ENCODE peak calls at places on chromosomes 11 and 22, in eight cellular contexts. Z, O, S, P, E, T, M and B are unnamed samples.

GRCh38 chr11:116219171-116219635 is 553.6 kb downstream of the BUD13 start:
- DNase-seq in M (no peak), O (no peak), E (no peak), Z (no peak), S (no peak), P (no peak), T (peak; percentile 20), B (no peak)

GRCh38 chr22:35893698-35894097 is 134.9 kb downstream of the RBFOX2 start:
- DNase-seq in Z (no peak), S (no peak), O (no peak), E (no peak), P (no peak), M (no peak), T (no peak), B (no peak)

GRCh38 chr11:15194671-15195415 is 80.1 kb downstream of the INSC start:
- DNase-seq in E (no peak), O (no peak), M (no peak), T (no peak), P (no peak), Z (no peak), S (no peak), B (no peak)

GRCh38 chr11:10693509-10694071 is at the start of gene IRAG1:
- DNase-seq in T (peak; percentile 37), M (peak; percentile 17), P (peak; percentile 88), E (peak; percentile 70), Z (peak; percentile 72), S (no peak), O (peak; percentile 70), B (no peak)

GRCh38 chr11:75263944-75264349 is 23.4 kb downstream of the TPBGL start:
- DNase-seq in O (no peak), S (peak; percentile 41), E (no peak), P (peak; percentile 51), T (peak; percentile 12), M (no peak), Z (peak; percentile 11), B (peak; percentile 71)

GRCh38 chr11:133911169-133911568 is 45.6 kb downstream of the IGSF9B start:
- DNase-seq in T (no peak), O (no peak), P (no peak), M (no peak), E (no peak), S (no peak), Z (no peak), B (no peak)

GRCh38 chr22:33405194-33405593 is 347.0 kb upstream of the SYN3 start:
- DNase-seq in M (no peak), T (no peak), Z (no peak), E (no peak), P (no peak), O (peak; percentile 23), S (no peak), B (no peak)

GRCh38 chr11:742571-743201 is 4.6 kb upstream of the TALDO1 start:
- DNase-seq in P (no peak), T (no peak), E (no peak), M (no peak), S (no peak), Z (no peak), O (no peak), B (no peak)

GRCh38 chr11:1541474-1542204 is 30.4 kb downstream of the DUSP8 start:
- DNase-seq in S (no peak), M (peak; percentile 64), Z (no peak), O (no peak), P (peak; percentile 25), T (no peak), E (no peak), B (no peak)

GRCh38 chr11:7430496-7430895 is 54.8 kb upstream of the OLFML1 start:
- DNase-seq in E (no peak), S (no peak), T (no peak), M (no peak), Z (no peak), P (no peak), O (no peak), B (no peak)

GRCh38 chr11:120940297-120940847 is 83.5 kb upstream of the TBCEL start:
- DNase-seq in O (no peak), T (no peak), S (no peak), M (no peak), Z (no peak), E (no peak), P (no peak), B (no peak)

GRCh38 chr11:9180784-9181183 is 84.4 kb downstream of the DENND5A start:
- DNase-seq in S (no peak), Z (no peak), T (no peak), O (no peak), P (no peak), E (no peak), M (no peak), B (no peak)

GRCh38 chr11:40391679-40392078 is 1067.8 kb downstream of the LRRC4C start:
- DNase-seq in E (no peak), Z (no peak), S (no peak), O (no peak), M (no peak), T (no peak), P (no peak), B (no peak)

GRCh38 chr22:41934284-41935014 is 7.8 kb upstream of the TNFRSF13C start:
- DNase-seq in Z (no peak), T (no peak), S (no peak), E (no peak), O (no peak), M (no peak), P (no peak), B (no peak)
- H3K27ac ChIP-seq in Z (no peak overlapping the region), T (no peak overlapping the region), S (no peak overlapping the region), E (no peak overlapping the region), O (peak overlapping the region; percentile 88), M (no peak overlapping the region), P (peak overlapping the region; percentile 4), B (no peak overlapping the region)

DNA sequence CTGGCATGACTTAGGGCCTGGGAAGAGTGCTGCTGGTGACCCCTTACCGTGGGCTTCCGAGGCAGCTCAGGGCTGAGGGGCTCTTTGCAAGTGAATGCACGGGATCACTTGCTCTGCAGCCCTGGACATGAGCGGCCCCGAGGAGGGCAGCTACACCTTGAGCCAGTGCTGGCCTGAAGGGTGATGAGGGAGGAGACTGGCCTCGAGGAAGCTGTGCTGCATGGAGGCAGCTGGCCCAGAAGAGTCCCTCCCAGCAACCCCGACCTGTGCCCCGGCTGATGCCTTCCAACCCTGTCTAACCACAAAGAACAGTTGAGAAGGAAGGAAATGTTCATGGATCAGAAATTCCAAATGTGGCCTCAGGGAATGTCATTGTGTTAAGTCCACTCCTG is 45.2 kb downstream of the TBX1 start:
- DNase-seq in Z (no peak), P (no peak), S (no peak), E (peak; percentile 9), T (peak; percentile 4), O (peak; percentile 9), M (no peak), B (no peak)
- H3K27ac ChIP-seq in Z (no peak overlapping the region), P (no peak overlapping the region), S (no peak overlapping the region), E (no peak overlapping the region), T (no peak overlapping the region), O (no peak overlapping the region), M (no peak overlapping the region), B (no peak overlapping the region)

GRCh38 chr11:33620423-33621120 is 80.1 kb downstream of the C11orf91 start:
- DNase-seq in Z (no peak), M (no peak), P (no peak), O (no peak), T (no peak), S (no peak), E (no peak), B (no peak)
- H3K27ac ChIP-seq in Z (no peak overlapping the region), M (no peak overlapping the region), P (no peak overlapping the region), O (no peak overlapping the region), T (no peak overlapping the region), S (no peak overlapping the region), E (no peak overlapping the region), B (no peak overlapping the region)

GRCh38 chr11:27205269-27205668 is 157.7 kb downstream of the CCDC34 start:
- DNase-seq in T (no peak), M (no peak), P (no peak), Z (no peak), E (no peak), S (no peak), O (no peak), B (no peak)
- H3K27ac ChIP-seq in T (peak overlapping the region; percentile 89), M (no peak overlapping the region), P (no peak overlapping the region), Z (peak overlapping the region; percentile 45), E (no peak overlapping the region), S (no peak overlapping the region), O (peak overlapping the region; percentile 31), B (no peak overlapping the region)

DNA sequence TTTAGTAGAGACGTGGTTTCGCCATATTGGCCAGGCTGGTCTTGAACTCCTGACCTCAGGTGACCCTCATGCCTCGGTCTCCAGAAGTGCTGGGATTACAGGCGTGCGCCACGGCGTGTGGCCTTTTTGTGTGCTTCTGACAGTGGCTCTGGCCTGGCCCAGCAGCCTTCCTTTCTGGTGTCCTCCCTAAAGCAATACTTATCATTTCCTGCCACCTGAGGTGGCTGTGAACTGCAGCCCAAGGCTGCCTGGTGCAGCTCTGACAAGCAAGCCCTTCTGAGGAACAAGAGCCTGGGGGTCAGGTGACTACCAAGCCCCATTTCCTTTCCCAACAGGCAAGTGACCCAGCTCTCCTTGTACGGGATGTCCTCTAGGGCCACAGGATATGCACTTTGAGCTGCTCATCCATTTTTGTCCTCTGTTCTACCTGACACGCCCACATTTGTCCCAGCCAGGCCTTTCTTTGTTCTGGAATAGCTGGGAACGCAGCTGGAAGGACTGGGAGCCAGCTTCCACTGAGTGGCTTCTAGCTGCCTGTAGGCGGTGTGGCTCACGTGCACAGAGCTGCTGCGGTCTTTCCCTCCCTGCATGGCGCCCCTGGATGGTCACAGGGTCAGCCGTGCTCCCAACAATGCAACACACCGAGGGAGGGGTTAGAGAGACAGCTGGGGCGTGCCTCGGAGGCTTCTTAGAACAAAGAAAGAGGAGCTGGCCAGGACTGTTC is 12.3 kb upstream of the BID start:
- DNase-seq in S (no peak), T (peak; percentile 80), E (peak; percentile 34), O (peak; percentile 85), M (no peak), P (peak; percentile 81), Z (no peak), B (no peak)
- H3K27ac ChIP-seq in S (no peak overlapping the region), T (peak overlapping the region; percentile 68), E (no peak overlapping the region), O (peak overlapping the region; percentile 92), M (peak overlapping the region; percentile 84), P (peak overlapping the region; percentile 90), Z (no peak overlapping the region), B (no peak overlapping the region)

GRCh38 chr22:37220543-37220968 is 8.3 kb upstream of the SSTR3 start:
- DNase-seq in Z (no peak), P (no peak), O (no peak), S (no peak), T (no peak), M (no peak), E (no peak), B (no peak)
- H3K27ac ChIP-seq in Z (no peak overlapping the region), P (no peak overlapping the region), O (no peak overlapping the region), S (no peak overlapping the region), T (peak overlapping the region; percentile 78), M (no peak overlapping the region), E (no peak overlapping the region), B (no peak overlapping the region)

DNA sequence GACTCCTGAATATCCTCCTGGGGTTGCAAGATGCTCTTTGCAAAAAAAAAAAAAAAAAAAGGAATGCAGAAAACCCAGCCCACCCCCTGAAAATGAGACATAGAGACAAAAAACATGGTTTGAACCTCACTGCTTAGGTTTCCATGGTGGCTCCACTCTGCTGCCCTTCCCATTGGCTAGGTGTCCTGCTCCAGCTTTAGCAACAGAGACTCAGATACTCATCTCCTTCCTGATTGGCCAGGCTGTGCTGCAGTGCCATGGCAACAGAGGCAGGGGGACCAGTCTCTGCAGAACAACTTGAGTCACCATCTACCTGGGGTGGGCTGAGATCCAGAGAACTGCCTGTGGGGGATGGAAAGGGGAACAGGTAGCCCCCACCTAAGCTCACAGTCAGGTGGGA is 17.4 kb upstream of the YWHAH start:
- DNase-seq in Z (no peak), T (no peak), P (no peak), E (no peak), S (no peak), M (peak; percentile 84), O (no peak), B (no peak)
- H3K27ac ChIP-seq in Z (no peak overlapping the region), T (no peak overlapping the region), P (no peak overlapping the region), E (no peak overlapping the region), S (no peak overlapping the region), M (peak overlapping the region; percentile 94), O (no peak overlapping the region), B (no peak overlapping the region)

GRCh38 chr11:104076455-104076854 is 40.0 kb downstream of the DDI1 start:
- DNase-seq in M (no peak), P (no peak), Z (no peak), S (no peak), E (no peak), T (no peak), O (no peak), B (no peak)
- H3K27ac ChIP-seq in M (no peak overlapping the region), P (no peak overlapping the region), Z (no peak overlapping the region), S (no peak overlapping the region), E (no peak overlapping the region), T (no peak overlapping the region), O (no peak overlapping the region), B (no peak overlapping the region)